ENCODE peak calls at places on chromosomes 7 and 10, in four cellular contexts. Z is H1, O is GM12878, J is HepG2. V is an unnamed sample.

GRCh38 chr10:3127921-3128320 is 44.7 kb downstream of the PITRM1 start:
- DNase-seq in Z (no peak), O (no peak), J (no peak), V (no peak)

GRCh38 chr10:112761256-112761655 is 188.8 kb upstream of the TCF7L2 start:
- DNase-seq in Z (no peak), O (no peak), J (no peak), V (no peak)

GRCh38 chr7:19020711-19021110 is 96.7 kb downstream of the TWIST1 start:
- DNase-seq in Z (no peak), O (no peak), J (no peak), V (no peak)

GRCh38 chr7:132275384-132275783 is 300.9 kb downstream of the PLXNA4 start:
- DNase-seq in Z (no peak), O (no peak), J (no peak), V (no peak)

GRCh38 chr10:5413012-5413938 is 918 bp downstream of the NET1 start:
- DNase-seq in Z (peak), O (no peak), J (peak), V (no peak)

GRCh38 chr7:150800576-150801241 is at the start of gene TMEM176A:
- DNase-seq in Z (peak), O (no peak), J (no peak), V (no peak)

GRCh38 chr10:24952701-24953349 is 419 bp upstream of the PRTFDC1 start:
- DNase-seq in Z (no peak), O (no peak), J (no peak), V (peak)

GRCh38 chr10:78781991-78782390 is 286.8 kb upstream of the ZMIZ1 start:
- DNase-seq in Z (no peak), O (no peak), J (no peak), V (no peak)

GRCh38 chr10:103153302-103153759 is 39.7 kb downstream of the NT5C2 start:
- DNase-seq in Z (no peak), O (no peak), J (peak), V (no peak)

GRCh38 chr7:92246363-92247101 is 758 bp downstream of the ANKIB1 start:
- DNase-seq in Z (no peak), O (no peak), J (no peak), V (peak)

GRCh38 chr7:122038904-122039303 is 105.1 kb downstream of the AASS start:
- DNase-seq in Z (no peak), O (no peak), J (no peak), V (no peak)

GRCh38 chr7:55246181-55246580 is 119.0 kb upstream of the LANCL2 start:
- DNase-seq in Z (no peak), O (no peak), J (no peak), V (no peak)

GRCh38 chr7:30273552-30273951 is 10.8 kb upstream of the ZNRF2 start:
- DNase-seq in Z (no peak), O (no peak), J (no peak), V (no peak)

GRCh38 chr7:83520706-83521105 is 128.2 kb downstream of the SEMA3E start:
- DNase-seq in Z (no peak), O (no peak), J (no peak), V (no peak)

GRCh38 chr7:155166673-155167370 is 96.7 kb downstream of the HTR5A start:
- DNase-seq in Z (no peak), O (no peak), J (no peak), V (no peak)

GRCh38 chr7:134891262-134892001 is 94.9 kb upstream of the AGBL3 start:
- DNase-seq in Z (peak), O (no peak), J (peak), V (peak)

GRCh38 chr10:79029478-79030390 is 39.0 kb upstream of the ZMIZ1 start:
- DNase-seq in Z (no peak), O (no peak), J (no peak), V (no peak)

GRCh38 chr7:92623544-92623943 is 33.4 kb upstream of the FAM133B start:
- DNase-seq in Z (no peak), O (no peak), J (no peak), V (no peak)

GRCh38 chr7:132066776-132067175 is 509.5 kb downstream of the PLXNA4 start:
- DNase-seq in Z (no peak), O (no peak), J (no peak), V (no peak)

GRCh38 chr7:145169908-145170307 is 334.1 kb upstream of the TPK1 start:
- DNase-seq in Z (no peak), O (no peak), J (no peak), V (no peak)

GRCh38 chr10:2798340-2798739 is 269.0 kb upstream of the PFKP start:
- DNase-seq in Z (no peak), O (no peak), J (no peak), V (peak)

GRCh38 chr7:142348100-142348499 is 90.2 kb upstream of the PRSS58 start:
- DNase-seq in Z (no peak), O (no peak), J (no peak), V (no peak)

GRCh38 chr7:94324380-94325120 is 70.1 kb upstream of the COL1A2 start:
- DNase-seq in Z (no peak), O (no peak), J (no peak), V (no peak)

GRCh38 chr10:117754770-117755510 is 212.4 kb downstream of the EMX2 start:
- DNase-seq in Z (no peak), O (no peak), J (no peak), V (no peak)

GRCh38 chr10:79260803-79261740 is 86.2 kb upstream of the PPIF start:
- DNase-seq in Z (no peak), O (no peak), J (peak), V (peak)

GRCh38 chr7:54885285-54885684 is 126.3 kb upstream of the SEC61G start:
- DNase-seq in Z (no peak), O (no peak), J (no peak), V (no peak)

GRCh38 chr7:74029991-74030415 is 2.0 kb downstream of the ELN start:
- DNase-seq in Z (no peak), O (no peak), J (no peak), V (no peak)

GRCh38 chr10:84842593-84842992 is 514.2 kb downstream of the CCSER2 start:
- DNase-seq in Z (no peak), O (no peak), J (no peak), V (no peak)

GRCh38 chr10:101140084-101140949 is 9.2 kb downstream of the TLX1 start:
- DNase-seq in Z (no peak), O (no peak), J (no peak), V (no peak)
- H3K9ac ChIP-seq in Z (no peak), O (no peak), J (no peak), V (peak)

DNA sequence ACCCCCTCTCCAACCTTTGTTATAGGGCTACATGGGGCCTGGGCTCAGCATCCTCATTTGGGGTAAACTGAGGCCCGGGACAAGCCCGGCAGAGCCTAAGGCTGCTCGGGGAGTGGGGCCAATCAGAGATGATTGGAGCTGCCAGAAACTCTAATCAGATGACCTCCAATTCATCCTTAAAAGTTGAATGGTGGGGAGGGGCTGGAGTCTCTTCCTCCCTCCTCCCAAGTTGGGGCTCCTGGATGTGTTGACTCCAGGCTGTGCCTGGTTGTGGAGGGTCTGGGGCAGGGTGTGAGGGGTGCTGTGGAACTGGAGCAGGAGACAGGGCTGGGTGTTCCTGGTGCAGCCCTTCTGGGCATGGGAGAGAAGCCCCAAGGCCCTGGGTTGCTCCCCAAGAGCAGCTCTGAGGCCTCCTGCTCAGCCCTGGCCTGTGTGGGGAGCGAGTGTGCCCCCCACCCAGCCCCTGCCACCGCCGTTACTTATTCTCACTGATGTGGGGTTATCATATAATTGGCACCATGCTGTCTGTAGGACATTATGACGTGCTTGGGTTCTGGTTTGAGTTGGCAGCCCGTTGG is 2.1 kb downstream of the BHLHA15 start:
- DNase-seq in Z (no peak), O (no peak), J (no peak), V (no peak)
- TF ChIP-seq SUZ12 in Z (no peak), O (no peak), J (no peak), V (no peak)

DNA sequence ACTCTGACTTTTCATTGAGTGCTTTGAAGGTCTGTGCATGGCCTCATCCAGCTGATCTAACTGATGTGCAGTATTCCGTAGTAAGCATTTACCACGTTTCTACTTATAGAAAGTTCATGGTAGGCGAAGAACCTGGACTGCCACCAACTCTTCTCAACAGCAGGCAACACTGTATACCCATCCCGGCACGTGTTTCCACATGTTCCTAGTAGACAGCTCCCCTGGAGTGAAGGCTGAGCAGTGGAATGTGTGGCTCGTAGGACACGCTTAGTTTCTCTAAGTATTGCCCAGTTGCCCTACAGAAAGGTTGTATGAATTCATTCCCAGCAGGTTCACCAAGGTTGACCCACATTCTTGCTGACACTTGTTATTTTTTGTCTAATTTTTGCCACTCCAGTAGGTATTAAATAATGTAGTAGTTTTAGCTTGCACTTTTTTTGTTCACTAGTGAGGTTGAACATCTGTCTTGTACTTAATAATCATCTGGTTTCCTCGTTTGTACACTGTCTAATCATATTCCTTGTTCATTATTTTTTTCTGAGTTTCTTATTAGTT is 15.2 kb downstream of the PROSER2 start:
- DNase-seq in Z (no peak), O (no peak), J (no peak), V (no peak)
- H3K4me3 ChIP-seq in Z (no peak), O (no peak), J (no peak), V (no peak)

GRCh38 chr10:73850863-73851461 is 23.4 kb downstream of the CAMK2G start:
- DNase-seq in Z (no peak), O (no peak), J (no peak), V (no peak)
- H3K9ac ChIP-seq in Z (no peak), O (no peak), J (no peak), V (peak)

GRCh38 chr7:80770675-80771081 is 132.2 kb downstream of the CD36 start:
- DNase-seq in Z (no peak), O (peak), J (no peak), V (no peak)
- TF ChIP-seq SUZ12 in Z (no peak), O (no peak), J (no peak), V (no peak)

GRCh38 chr7:139681463-139681755 is 96.4 kb downstream of the HIPK2 start:
- DNase-seq in Z (no peak), O (no peak), J (no peak), V (no peak)
- H3K4me3 ChIP-seq in Z (no peak), O (no peak), J (no peak), V (no peak)

GRCh38 chr7:64672414-64672813 is 6.5 kb downstream of the ZNF107 start:
- DNase-seq in Z (no peak), O (no peak), J (no peak), V (no peak)

GRCh38 chr7:64665980-64666674 is at the start of gene ZNF107:
- DNase-seq in Z (peak), O (peak), J (peak), V (peak)

GRCh38 chr7:64667311-64667710 is 1.4 kb downstream of the ZNF107 start:
- DNase-seq in Z (no peak), O (no peak), J (peak), V (no peak)
- H3K9ac ChIP-seq in Z (no peak), O (peak), J (peak), V (no peak)

GRCh38 chr7:17274551-17275245 is 23.8 kb upstream of the AHR start:
- DNase-seq in Z (no peak), O (no peak), J (no peak), V (no peak)
- TF ChIP-seq SUZ12 in Z (no peak), O (no peak), J (no peak), V (no peak)

DNA sequence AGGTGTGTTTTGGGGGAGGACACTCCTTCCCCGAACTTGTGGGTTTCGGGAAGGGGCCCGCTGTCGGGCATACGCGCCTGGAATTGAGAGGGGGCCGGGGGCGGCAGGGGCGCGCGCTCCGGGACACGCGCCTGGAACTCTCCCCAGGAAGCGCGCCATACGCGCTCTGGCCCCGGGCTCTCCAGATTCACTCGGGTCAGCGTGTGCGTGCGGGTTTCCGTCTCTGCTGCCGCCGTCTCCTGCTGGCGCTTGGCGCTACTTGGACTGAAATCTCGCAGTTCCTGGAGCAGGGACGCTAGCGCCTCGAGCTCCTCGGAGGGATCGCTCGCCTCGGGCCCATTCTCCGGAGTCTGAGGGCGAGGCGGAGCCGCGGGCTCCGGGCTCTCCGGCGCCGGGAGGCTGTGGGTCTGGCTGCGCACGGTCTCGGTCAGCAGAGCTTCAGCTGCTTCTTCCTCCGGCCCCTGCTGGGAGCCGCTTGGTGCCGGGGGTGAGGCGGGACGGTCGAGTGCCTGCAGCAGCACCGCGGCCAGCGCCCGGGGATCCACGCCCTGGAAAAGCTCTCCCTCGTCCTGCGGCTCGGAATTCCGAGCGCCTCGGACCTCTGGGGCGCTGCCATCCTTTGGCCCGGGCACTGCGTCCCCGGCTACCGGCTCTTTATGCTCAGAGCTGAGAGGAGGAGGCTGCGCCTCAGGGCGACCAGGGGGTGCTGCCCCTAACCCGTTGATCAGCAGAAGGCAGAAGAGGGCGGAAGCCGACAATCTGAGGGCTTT is 1.1 kb downstream of the VGF start:
- DNase-seq in Z (peak), O (no peak), J (no peak), V (no peak)
- H3K4me3 ChIP-seq in Z (peak), O (peak), J (no peak), V (peak)

V was measured in NT2/D1.